ENCODE peak calls at places on chromosomes 5 and 9, in eight cellular contexts. R is HCT116, Q is mesenchymal stem cell, Z is cardiac muscle cell, X is Panc1, F is keratinocyte, I is adipocyte, K is AG04450. O is an unnamed sample. For H3K27me3, the result is how much of the 10 kb centered on the place peaks cover.

GRCh38 chr9:70587143-70587710 is 172.8 kb upstream of the KLF9 start:
- DNase-seq in R (no peak), Q (peak), Z (no peak), X (no peak), F (no peak), I (peak), K (no peak), O (no peak)

GRCh38 chr5:40198736-40199135 is 481.0 kb upstream of the PTGER4 start:
- DNase-seq in R (no peak), Q (no peak), Z (no peak), X (no peak), F (no peak), I (no peak), K (no peak), O (no peak)

GRCh38 chr9:34271618-34272017 is 57.5 kb downstream of the KIF24 start:
- DNase-seq in R (no peak), Q (no peak), Z (no peak), X (no peak), F (no peak), I (no peak), K (no peak), O (no peak)

GRCh38 chr5:29382735-29383280 is 1810.7 kb upstream of the CDH6 start:
- DNase-seq in R (no peak), Q (no peak), Z (no peak), X (no peak), F (no peak), I (no peak), K (no peak), O (no peak)

GRCh38 chr9:105950894-105951293 is 256.6 kb downstream of the TMEM38B start:
- DNase-seq in R (no peak), Q (no peak), Z (no peak), X (no peak), F (no peak), I (no peak), K (no peak), O (no peak)

GRCh38 chr5:121500262-121500792 is 351.4 kb upstream of the FTMT start:
- DNase-seq in R (no peak), Q (no peak), Z (no peak), X (no peak), F (no peak), I (no peak), K (no peak), O (no peak)

GRCh38 chr5:73447234-73448071 is 1.1 kb downstream of the FOXD1 start:
- DNase-seq in R (no peak), Q (peak), Z (peak), X (no peak), F (no peak), I (peak), K (no peak), O (peak)

GRCh38 chr5:39283231-39283818 is 64.0 kb upstream of the FYB1 start:
- DNase-seq in R (peak), Q (peak), Z (peak), X (peak), F (peak), I (peak), K (peak), O (peak)

GRCh38 chr5:170266570-170267379 is 30.8 kb downstream of the LCP2 start:
- DNase-seq in R (no peak), Q (no peak), Z (no peak), X (no peak), F (no peak), I (no peak), K (no peak), O (peak)

GRCh38 chr9:4308482-4308881 is 8.6 kb upstream of the GLIS3 start:
- DNase-seq in R (no peak), Q (no peak), Z (no peak), X (no peak), F (no peak), I (no peak), K (no peak), O (no peak)

GRCh38 chr5:146778795-146779579 is 99.6 kb downstream of the PPP2R2B start:
- DNase-seq in R (no peak), Q (no peak), Z (no peak), X (no peak), F (no peak), I (no peak), K (no peak), O (no peak)

GRCh38 chr9:123642291-123643278 is 286.6 kb downstream of the CRB2 start:
- DNase-seq in R (no peak), Q (no peak), Z (peak), X (no peak), F (no peak), I (peak), K (no peak), O (no peak)

GRCh38 chr9:70484232-70485130 is 70.0 kb upstream of the KLF9 start:
- DNase-seq in R (peak), Q (peak), Z (peak), X (peak), F (no peak), I (peak), K (peak), O (no peak)

GRCh38 chr5:179121667-179122111 is 61.5 kb downstream of the ZNF354C start:
- DNase-seq in R (no peak), Q (no peak), Z (no peak), X (no peak), F (no peak), I (no peak), K (no peak), O (no peak)

GRCh38 chr9:123893831-123894460 is 36.0 kb downstream of the DENND1A start:
- DNase-seq in R (no peak), Q (peak), Z (no peak), X (peak), F (no peak), I (peak), K (peak), O (no peak)

GRCh38 chr5:55509768-55510522 is 24.8 kb downstream of the PLPP1 start:
- DNase-seq in R (no peak), Q (no peak), Z (no peak), X (no peak), F (no peak), I (peak), K (no peak), O (no peak)

GRCh38 chr5:100131161-100131560 is 404.0 kb upstream of the FAM174A start:
- DNase-seq in R (no peak), Q (no peak), Z (no peak), X (no peak), F (no peak), I (no peak), K (no peak), O (no peak)

GRCh38 chr9:17021379-17021970 is 113.4 kb upstream of the CNTLN start:
- DNase-seq in R (no peak), Q (peak), Z (no peak), X (no peak), F (no peak), I (peak), K (no peak), O (no peak)

GRCh38 chr5:36070687-36071571 is 4.2 kb upstream of the UGT3A2 start:
- DNase-seq in R (no peak), Q (no peak), Z (no peak), X (no peak), F (no peak), I (no peak), K (no peak), O (peak)

GRCh38 chr5:36066001-36066539 is 612 bp downstream of the UGT3A2 start:
- DNase-seq in R (no peak), Q (no peak), Z (no peak), X (no peak), F (no peak), I (no peak), K (no peak), O (no peak)

GRCh38 chr5:36073595-36074216 is 7.0 kb upstream of the UGT3A2 start:
- DNase-seq in R (peak), Q (peak), Z (peak), X (no peak), F (no peak), I (no peak), K (no peak), O (peak)

GRCh38 chr5:36066540-36067210 is at the start of gene UGT3A2:
- DNase-seq in R (no peak), Q (no peak), Z (peak), X (no peak), F (no peak), I (no peak), K (no peak), O (no peak)

DNA sequence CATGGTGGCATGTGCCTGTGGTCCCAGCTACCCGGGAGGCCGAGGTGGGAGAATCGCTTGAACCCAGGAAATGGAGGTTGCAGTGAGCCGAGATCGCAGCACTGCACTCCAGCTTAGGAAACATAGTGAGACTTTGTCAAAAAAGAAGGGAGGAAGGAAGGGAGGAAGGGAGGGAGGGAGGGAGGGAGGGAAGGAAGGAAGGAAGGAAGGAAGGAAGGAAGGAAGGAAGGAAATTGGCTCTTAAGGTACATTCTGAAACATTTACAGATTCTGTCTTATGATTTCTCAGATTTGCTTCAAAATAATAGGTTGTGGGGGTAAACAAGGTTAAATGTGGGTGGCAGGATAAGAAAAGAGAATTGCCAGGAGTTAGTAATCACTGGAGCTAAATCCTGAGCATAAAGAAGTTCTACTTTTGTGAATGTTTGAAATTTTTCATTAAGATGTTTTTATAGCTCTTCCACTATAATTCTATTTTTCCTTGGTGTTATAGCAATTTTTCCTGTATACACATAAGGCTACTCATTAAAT is 2.1 kb upstream of the UGT3A2 start:
- DNase-seq in R (no peak), Q (no peak), Z (no peak), X (no peak), F (no peak), I (no peak), K (no peak), O (no peak)
- H3K27me3 ChIP-seq in R (under half), Q (under half), Z (under half), X (under half), F (under half), I (half or more), K (under half), O (under half)

DNA sequence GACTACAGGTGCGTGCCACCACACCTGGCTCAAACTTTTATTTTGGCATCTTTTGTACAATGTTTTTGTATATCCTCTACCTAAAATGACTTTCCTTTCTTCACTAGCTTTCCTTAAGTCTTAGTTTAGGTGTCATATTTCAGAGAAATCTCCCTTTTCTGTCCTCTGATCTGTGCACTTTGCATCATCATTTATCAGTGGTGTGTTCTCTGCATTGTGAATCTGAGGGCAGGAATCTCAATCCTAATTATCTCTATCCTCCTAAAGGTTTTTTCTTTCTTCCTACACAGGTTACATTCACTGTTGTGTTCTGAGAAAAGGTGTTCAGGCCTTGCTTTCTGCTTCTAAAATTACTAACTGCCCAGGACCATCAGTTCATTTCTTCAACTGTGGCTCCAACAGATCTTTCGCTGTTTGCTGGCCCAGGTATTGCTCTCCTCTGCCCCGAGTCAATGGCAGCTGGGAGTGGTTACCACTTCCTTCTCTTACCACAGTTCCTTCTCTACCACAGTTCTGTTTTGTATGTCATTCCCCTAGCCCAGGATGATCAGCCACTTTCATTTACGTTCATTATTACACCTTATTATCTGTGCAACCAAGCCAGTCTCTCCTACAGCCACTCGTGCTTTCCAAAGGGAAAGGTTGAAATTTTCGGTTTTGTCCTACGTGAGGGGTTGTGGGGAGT is 14.0 kb downstream of the TGFBR1 start:
- DNase-seq in R (no peak), Q (no peak), Z (no peak), X (no peak), F (no peak), I (no peak), K (no peak), O (peak)
- H3K4me3 ChIP-seq in R (no peak), Q (no peak), Z (no peak), X (no peak), F (no peak), I (no peak), K (no peak), O (peak)

DNA sequence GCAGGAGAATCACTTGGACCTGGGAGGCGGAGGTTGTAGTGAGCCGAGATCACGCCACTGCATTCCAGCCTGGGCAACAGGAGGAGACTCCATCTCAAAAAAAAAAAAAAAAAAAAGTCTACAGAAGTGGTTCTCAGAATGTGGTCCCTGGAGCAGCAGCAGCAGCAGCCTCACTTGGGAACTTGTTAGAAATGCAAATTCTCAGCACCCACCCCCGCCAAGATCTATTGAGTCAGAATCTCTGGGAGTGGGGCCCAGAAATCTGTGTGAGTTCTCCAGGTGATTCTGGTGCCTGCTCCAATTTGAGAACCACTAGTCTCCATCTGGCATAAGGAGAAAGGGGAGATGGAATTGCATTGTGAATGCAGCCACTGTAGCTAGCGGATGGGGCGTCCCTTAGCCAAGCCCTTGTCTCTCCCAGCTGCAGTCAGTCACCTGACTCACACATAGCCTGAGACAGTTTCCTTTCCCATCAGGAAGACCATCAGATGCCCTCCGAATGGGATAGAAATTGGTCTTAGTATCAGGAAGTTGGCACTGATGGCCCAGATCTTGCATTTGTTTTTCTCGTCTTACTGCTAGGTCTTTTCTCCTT is 12.2 kb upstream of the PTCH1 start:
- DNase-seq in R (no peak), Q (no peak), Z (no peak), X (no peak), F (no peak), I (no peak), K (no peak), O (no peak)
- H3K27me3 ChIP-seq in R (under half), Q (under half), Z (under half), X (under half), F (under half), I (under half), K (under half), O (under half)

GRCh38 chr9:111599092-111599947 is at the start of gene PTGR1:
- DNase-seq in R (peak), Q (peak), Z (peak), X (no peak), F (peak), I (peak), K (peak), O (no peak)

GRCh38 chr9:111601237-111602018 is 2.0 kb upstream of the PTGR1 start:
- DNase-seq in R (no peak), Q (peak), Z (no peak), X (no peak), F (no peak), I (peak), K (no peak), O (no peak)

GRCh38 chr9:111597852-111598729 is 1.4 kb downstream of the PTGR1 start:
- DNase-seq in R (peak), Q (peak), Z (peak), X (no peak), F (no peak), I (peak), K (no peak), O (peak)

GRCh38 chr9:111598730-111599091 is 736 bp downstream of the PTGR1 start:
- DNase-seq in R (no peak), Q (peak), Z (peak), X (no peak), F (no peak), I (peak), K (no peak), O (peak)

GRCh38 chr9:111599948-111600343 is 499 bp upstream of the PTGR1 start:
- DNase-seq in R (no peak), Q (no peak), Z (no peak), X (no peak), F (no peak), I (no peak), K (no peak), O (no peak)
- H3K4me3 ChIP-seq in R (peak), Q (peak), Z (peak), X (peak), F (peak), I (peak), K (peak), O (no peak)

GRCh38 chr9:91082709-91083108 is 279.0 kb downstream of the AUH start:
- DNase-seq in R (no peak), Q (no peak), Z (no peak), X (no peak), F (no peak), I (no peak), K (no peak), O (no peak)
- H3K27me3 ChIP-seq in R (under half), Q (under half), Z (under half), X (under half), F (under half), I (under half), K (under half), O (under half)

GRCh38 chr5:139391570-139392323 is 2.0 kb upstream of the MZB1 start:
- DNase-seq in R (no peak), Q (no peak), Z (no peak), X (no peak), F (peak), I (no peak), K (no peak), O (no peak)
- H3K4me3 ChIP-seq in R (peak), Q (no peak), Z (no peak), X (peak), F (peak), I (no peak), K (no peak), O (no peak)

GRCh38 chr5:57906637-57907036 is 424.0 kb upstream of the ACTBL2 start:
- DNase-seq in R (no peak), Q (no peak), Z (no peak), X (no peak), F (no peak), I (no peak), K (no peak), O (no peak)
- H3K27me3 ChIP-seq in R (under half), Q (under half), Z (under half), X (under half), F (under half), I (under half), K (under half), O (under half)

GRCh38 chr9:78325846-78326350 is 29.0 kb downstream of the PSAT1 start:
- DNase-seq in R (no peak), Q (no peak), Z (no peak), X (no peak), F (no peak), I (no peak), K (no peak), O (no peak)
- H3K4me3 ChIP-seq in R (no peak), Q (no peak), Z (no peak), X (no peak), F (no peak), I (no peak), K (no peak), O (no peak)